ENCODE peak calls at places on chromosomes 12 and 14, in five cellular contexts. J is IMR-90, A is A549, P is pancreas, W is heart left ventricle. U is an unnamed sample.

GRCh38 chr12:109695961-109696461 is 17.6 kb upstream of the FAM222A start:
- DNase-seq in W (no peak), P (no peak), A (no peak), J (no peak), U (no peak)

GRCh38 chr14:32372154-32372553 is 43.1 kb downstream of the AKAP6 start:
- DNase-seq in J (peak; percentile 97), W (no peak), P (no peak), A (peak; percentile 11), U (peak; percentile 86)

GRCh38 chr12:65122661-65123060 is 1.6 kb upstream of the WIF1 start:
- DNase-seq in A (no peak), J (no peak), P (no peak), W (no peak), U (no peak)

GRCh38 chr14:102508410-102508773 is 1.2 kb downstream of the ANKRD9 start:
- DNase-seq in J (no peak), P (peak; percentile 50), A (peak; percentile 65), W (peak; percentile 66), U (no peak)

GRCh38 chr14:95760596-95760995 is 46.7 kb upstream of the TCL1A start:
- DNase-seq in P (no peak), J (no peak), W (no peak), A (no peak), U (no peak)

GRCh38 chr14:75979641-75980422 is 2.0 kb downstream of the TGFB3 start:
- DNase-seq in W (peak; percentile 58), P (no peak), A (no peak), J (no peak), U (no peak)

GRCh38 chr12:62930546-62931425 is 4.2 kb downstream of the PPM1H start:
- DNase-seq in W (no peak), J (peak; percentile 4), A (no peak), P (no peak), U (no peak)

GRCh38 chr14:100676089-100676685 is 50.5 kb upstream of the DLK1 start:
- DNase-seq in A (no peak), W (no peak), J (no peak), P (no peak), U (no peak)

GRCh38 chr14:94823556-94824341 is 53.8 kb upstream of the GSC start:
- DNase-seq in W (no peak), P (no peak), J (no peak), A (peak; percentile 80), U (peak; percentile 0)

GRCh38 chr14:70317969-70318634 is 41.4 kb downstream of the COX16 start:
- DNase-seq in A (peak; percentile 78), P (peak; percentile 66), J (peak; percentile 61), W (no peak), U (peak; percentile 76)
- TF ChIP-seq CTCF in A (peak; percentile 83), P (peak; percentile 32), J (peak; percentile 63), W (peak; percentile 35), U (peak; percentile 65)

DNA sequence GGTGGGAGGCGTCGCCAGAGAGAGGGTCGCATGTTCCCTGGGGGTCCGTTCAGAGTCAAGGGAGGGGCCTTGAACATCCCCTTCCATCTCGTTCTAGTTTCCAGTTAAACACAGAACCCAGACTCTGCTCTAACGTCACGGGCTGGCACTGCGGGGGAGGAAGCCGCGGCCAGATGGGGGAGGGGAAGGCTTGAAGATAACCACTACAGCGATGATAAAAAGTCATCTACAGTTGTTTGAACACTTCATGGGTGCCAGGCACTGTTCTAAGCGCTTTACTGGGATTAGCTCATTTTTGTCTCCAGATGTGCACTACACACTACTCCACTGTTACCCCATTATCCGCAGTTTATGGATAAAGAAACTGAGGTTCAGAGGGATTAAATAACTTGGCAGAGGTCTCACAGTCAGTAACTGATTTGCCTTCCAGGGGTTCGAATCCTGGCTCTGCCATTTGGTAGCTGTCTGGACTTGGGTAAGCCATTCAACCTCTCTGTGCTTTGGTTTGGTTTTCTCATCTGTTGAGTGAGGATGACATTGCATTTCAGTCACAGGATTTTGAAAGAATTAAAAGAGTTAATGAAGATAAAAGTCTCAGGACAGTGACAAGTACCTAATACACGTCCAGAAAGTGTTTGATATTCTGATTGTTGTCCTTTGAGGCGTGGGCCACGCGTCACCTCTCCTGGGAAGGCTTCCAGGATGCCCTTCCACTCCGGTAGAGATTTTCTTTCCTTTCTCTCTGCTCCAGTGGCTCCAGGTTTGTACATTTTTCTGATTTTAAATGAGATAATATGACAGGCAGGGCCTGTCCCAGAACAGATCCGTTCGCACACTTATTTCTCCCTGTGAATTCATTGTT is 798 bp upstream of the RASAL1 start:
- DNase-seq in A (peak; percentile 55), P (no peak), J (no peak), W (no peak), U (no peak)
- H3K4me3 ChIP-seq in A (peak overlapping the region; percentile 53), P (peak overlapping the region; percentile 36), J (no peak overlapping the region), W (no peak overlapping the region), U (no peak overlapping the region)

DNA sequence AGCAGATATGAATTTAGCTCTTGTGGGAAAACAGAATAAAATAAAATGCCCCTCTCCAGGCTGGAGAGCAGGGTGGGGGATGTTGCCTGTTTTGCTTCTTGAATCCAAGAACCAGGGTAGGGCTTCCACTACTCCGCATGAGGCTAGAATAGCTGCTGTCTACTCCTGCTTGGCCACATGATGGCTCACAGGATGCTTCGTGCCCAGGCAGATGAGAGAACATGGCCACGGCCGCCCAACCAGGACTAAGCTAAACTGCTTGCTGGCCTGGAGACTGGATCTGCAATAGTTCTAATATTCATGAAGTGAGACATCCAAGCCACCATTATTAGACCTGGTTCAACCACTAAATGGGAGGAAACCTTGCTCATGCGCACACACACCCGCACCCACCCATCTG is 122.2 kb upstream of the METAP2 start:
- DNase-seq in P (no peak), A (no peak), J (no peak), W (peak; percentile 56), U (no peak)
- TF ChIP-seq CTCF in P (no peak), A (no peak), J (no peak), W (no peak), U (no peak)

DNA sequence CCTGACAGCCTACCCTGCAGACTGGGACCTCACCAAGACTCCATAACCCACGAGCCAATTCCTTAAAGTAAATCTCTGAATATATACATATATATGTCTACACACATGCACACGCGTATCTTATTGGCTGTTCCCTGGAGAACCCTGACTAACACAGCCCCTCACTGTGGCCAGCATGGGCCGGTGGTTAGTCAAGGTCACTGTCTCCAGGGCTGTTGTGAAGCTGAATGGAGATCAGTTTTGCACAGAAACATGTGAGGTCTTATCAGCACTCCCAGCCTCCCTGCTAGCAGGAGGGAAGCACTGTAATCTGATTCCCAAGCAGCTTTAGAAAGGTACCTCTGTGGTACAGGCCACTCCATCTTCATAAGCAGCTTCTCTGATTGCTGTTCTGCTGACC is 46.6 kb upstream of the PLEKHG6 start:
- DNase-seq in W (no peak), A (no peak), J (peak; percentile 52), P (no peak), U (no peak)
- H3K4me3 ChIP-seq in W (no peak overlapping the region), A (no peak overlapping the region), J (no peak overlapping the region), P (no peak overlapping the region), U (no peak overlapping the region)

GRCh38 chr14:47678993-47679392 is 3.6 kb upstream of the MDGA2 start:
- DNase-seq in A (no peak), J (no peak), W (no peak), P (no peak), U (no peak)
- TF ChIP-seq CTCF in A (no peak), J (no peak), W (no peak), P (no peak), U (no peak)

GRCh38 chr12:116813271-116814041 is 67.8 kb downstream of the HRK start:
- DNase-seq in J (peak; percentile 40), W (no peak), A (no peak), P (no peak), U (no peak)
- H3K4me3 ChIP-seq in J (no peak overlapping the region), W (no peak overlapping the region), A (no peak overlapping the region), P (no peak overlapping the region), U (no peak overlapping the region)

GRCh38 chr12:117087808-117088207 is 11.4 kb downstream of the TESC start:
- DNase-seq in A (no peak), W (no peak), J (no peak), P (no peak), U (no peak)
- TF ChIP-seq CTCF in A (no peak), W (no peak), J (no peak), P (no peak), U (no peak)

GRCh38 chr14:21300892-21301291 is 21.0 kb downstream of the RPGRIP1 start:
- DNase-seq in A (no peak), W (peak; percentile 46), P (no peak), J (no peak), U (no peak)
- H3K4me3 ChIP-seq in A (no peak overlapping the region), W (peak overlapping the region; percentile 30), P (peak overlapping the region; percentile 14), J (no peak overlapping the region), U (no peak overlapping the region)